ENCODE peak calls at places on chromosomes 4 and X, in four cellular contexts. M is HCT116, A is left ventricle myocardium inferior, I is astrocyte. S is an unnamed sample.

GRCh38 chrX:132292753-132293152 is 73.5 kb upstream of the RAP2C start:
- DNase-seq in A (no peak), M (peak; percentile 15), I (peak; percentile 22), S (peak; percentile 83)

GRCh38 chr4:124903995-124904722 is 191.6 kb upstream of the ANKRD50 start:
- DNase-seq in I (peak; percentile 71), M (peak; percentile 47), A (peak; percentile 18), S (peak; percentile 81)

GRCh38 chr4:77963005-77963404 is 94.1 kb upstream of the FRAS1 start:
- DNase-seq in M (no peak), I (no peak), A (no peak), S (no peak)

GRCh38 chrX:38061335-38061734 is 55.0 kb downstream of the SYTL5 start:
- DNase-seq in M (peak; percentile 73), I (peak; percentile 52), A (no peak), S (peak; percentile 19)

GRCh38 chr4:125140966-125141495 is 173.7 kb upstream of the FAT4 start:
- DNase-seq in I (peak; percentile 36), M (no peak), A (no peak), S (peak; percentile 53)

GRCh38 chr4:111678908-111679307 is 466.3 kb upstream of the FAM241A start:
- DNase-seq in A (no peak), M (no peak), I (no peak), S (no peak)

GRCh38 chr4:4735870-4736269 is 123.6 kb upstream of the MSX1 start:
- DNase-seq in A (no peak), M (no peak), I (peak; percentile 6), S (peak; percentile 23)

GRCh38 chr4:176534566-176534965 is 214.8 kb downstream of the SPCS3 start:
- DNase-seq in A (no peak), I (peak; percentile 90), M (no peak), S (peak; percentile 70)

GRCh38 chrX:33725556-33726232 is 406.4 kb downstream of the FAM47A start:
- DNase-seq in A (no peak), I (no peak), M (no peak), S (peak; percentile 0)

GRCh38 chr4:16155503-16156169 is 70.6 kb downstream of the TAPT1 start:
- DNase-seq in A (no peak), I (no peak), M (no peak), S (no peak)

GRCh38 chrX:97027384-97027922 is 143.7 kb downstream of the RPA4 start:
- DNase-seq in A (no peak), I (peak; percentile 34), M (no peak), S (no peak)

GRCh38 chr4:138192113-138192512 is 50.0 kb downstream of the SLC7A11 start:
- DNase-seq in M (peak; percentile 84), I (peak; percentile 44), A (no peak), S (no peak)

GRCh38 chr4:3702551-3703221 is 63.5 kb upstream of the ADRA2C start:
- DNase-seq in I (no peak), A (no peak), M (no peak), S (no peak)

GRCh38 chr4:79626102-79626501 is 218.1 kb upstream of the GK2 start:
- DNase-seq in I (no peak), M (no peak), A (no peak), S (no peak)

GRCh38 chrX:65644621-65645287 is 22.7 kb upstream of the MSN start:
- DNase-seq in I (peak; percentile 81), A (peak; percentile 82), M (peak; percentile 39), S (peak; percentile 89)

GRCh38 chr4:1195109-1195671 is 22.8 kb upstream of the SPON2 start:
- DNase-seq in A (no peak), M (no peak), I (no peak), S (no peak)

GRCh38 chr4:153023692-153024394 is 87.7 kb downstream of the FHDC1 start:
- DNase-seq in M (no peak), A (no peak), I (no peak), S (no peak)

GRCh38 chr4:139619644-139620043 is 46.0 kb upstream of the MGST2 start:
- DNase-seq in M (no peak), A (no peak), I (no peak), S (peak; percentile 24)

GRCh38 chr4:22573198-22573597 is 57.3 kb upstream of the ADGRA3 start:
- DNase-seq in I (no peak), M (no peak), A (peak; percentile 71), S (peak; percentile 3)

GRCh38 chr4:139740531-139741041 is 75.0 kb downstream of the MGST2 start:
- DNase-seq in A (peak; percentile 60), M (no peak), I (peak; percentile 93), S (peak; percentile 92)

GRCh38 chr4:19905006-19905405 is 346.7 kb upstream of the SLIT2 start:
- DNase-seq in A (no peak), M (no peak), I (no peak), S (no peak)

GRCh38 chr4:185265942-185266341 is 56.5 kb downstream of the SNX25 start:
- DNase-seq in I (peak; percentile 75), A (no peak), M (no peak), S (peak; percentile 38)

GRCh38 chr4:38078590-38079381 is 118.6 kb downstream of the PTTG2 start:
- DNase-seq in A (no peak), M (no peak), I (peak; percentile 81), S (peak; percentile 92)

GRCh38 chr4:88616275-88616996 is 24.2 kb downstream of the HERC3 start:
- DNase-seq in I (peak; percentile 93), A (no peak), M (no peak), S (peak; percentile 71)

GRCh38 chr4:111208970-111209369 is 586.1 kb upstream of the PITX2 start:
- DNase-seq in M (no peak), I (no peak), A (no peak), S (no peak)

GRCh38 chr4:132540797-132541196 is 608.3 kb upstream of the PCDH10 start:
- DNase-seq in M (no peak), I (no peak), A (no peak), S (no peak)

GRCh38 chrX:9285342-9285771 is 179.5 kb upstream of the TBL1X start:
- DNase-seq in A (no peak), M (no peak), I (no peak), S (no peak)

GRCh38 chr4:156763511-156763910 is 208.1 kb downstream of the PDGFC start:
- DNase-seq in A (no peak), M (no peak), I (peak; percentile 51), S (peak; percentile 70)

GRCh38 chr4:184648220-184649025 is 824 bp downstream of the CASP3 start:
- DNase-seq in I (peak; percentile 56), M (no peak), A (peak; percentile 74), S (peak; percentile 80)

GRCh38 chr4:89715611-89716010 is 121.3 kb downstream of the SNCA start:
- DNase-seq in A (no peak), I (no peak), M (no peak), S (no peak)

GRCh38 chr4:152780267-152780811 is 585 bp downstream of the ARFIP1 start:
- DNase-seq in A (peak; percentile 13), I (peak; percentile 13), M (no peak), S (peak; percentile 59)

GRCh38 chr4:61805979-61806378 is 605.9 kb downstream of the ADGRL3 start:
- DNase-seq in A (no peak), I (peak; percentile 10), M (no peak), S (no peak)

GRCh38 chr4:149292422-149293055 is 523.1 kb downstream of the IQCM start:
- DNase-seq in I (no peak), A (peak; percentile 29), M (no peak), S (no peak)

GRCh38 chrX:97000682-97001393 is 117.1 kb downstream of the RPA4 start:
- DNase-seq in M (no peak), I (no peak), A (no peak), S (no peak)

GRCh38 chr4:84994280-84994679 is 27.8 kb upstream of the WDFY3 start:
- DNase-seq in M (no peak), I (no peak), A (no peak), S (no peak)
- H3K9me3 ChIP-seq in M (no peaks in the 10 kb centered on the region), I (no peaks in the 10 kb centered on the region), A (peaks cover 19% of the 10 kb centered on the region), S (no peaks in the 10 kb centered on the region)

DNA sequence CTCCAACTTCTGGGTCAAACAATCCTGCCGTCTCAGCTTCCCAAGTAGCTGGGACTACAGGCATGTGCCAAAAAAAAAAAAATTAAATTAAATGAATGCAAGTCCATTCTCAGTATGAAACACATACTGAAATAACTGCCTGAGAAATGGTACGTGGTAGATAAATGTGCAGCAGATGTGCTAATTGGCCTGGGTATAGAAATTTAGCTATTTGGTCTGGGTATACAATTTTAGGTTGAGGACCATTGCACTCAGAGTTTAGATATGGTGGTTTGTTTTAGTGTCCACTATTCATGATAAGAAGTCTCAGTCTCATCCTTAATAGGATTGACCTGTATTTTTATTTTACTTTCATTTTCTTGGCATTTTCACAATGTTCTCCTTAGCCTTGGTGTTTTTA is 9.2 kb downstream of the GYG2 start:
- DNase-seq in A (no peak), M (no peak), I (no peak), S (no peak)
- H3K9me3 ChIP-seq in A (peaks cover 5% of the 10 kb centered on the region), M (no peaks in the 10 kb centered on the region), I (no peaks in the 10 kb centered on the region), S (peaks cover 6% of the 10 kb centered on the region)

GRCh38 chrX:115696939-115697338 is 136.0 kb downstream of the PLS3 start:
- DNase-seq in I (no peak), M (no peak), A (no peak), S (no peak)
- H3K9me3 ChIP-seq in I (no peaks in the 10 kb centered on the region), M (no peaks in the 10 kb centered on the region), A (no peaks in the 10 kb centered on the region), S (no peaks in the 10 kb centered on the region)

DNA sequence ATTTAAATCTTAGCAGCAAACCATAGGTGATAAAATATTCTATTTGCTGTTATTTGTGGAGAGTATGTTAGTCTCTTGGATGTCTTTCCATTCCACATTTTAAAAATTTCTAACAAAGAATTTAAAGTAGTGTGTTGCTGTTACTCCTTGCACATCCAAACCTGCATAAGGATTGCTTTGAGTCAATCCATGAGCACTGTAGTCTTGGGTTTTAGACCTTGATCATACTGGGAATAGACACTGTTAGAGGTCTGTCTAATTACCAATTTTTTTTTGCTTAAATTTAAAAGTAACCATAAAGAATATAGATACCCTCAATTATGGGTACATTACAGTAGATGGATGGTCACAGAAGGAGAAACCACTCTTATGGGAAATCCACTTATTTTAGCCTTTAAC is 1.5 kb downstream of the AFP start:
- DNase-seq in A (no peak), I (no peak), M (no peak), S (no peak)
- H3K9me3 ChIP-seq in A (no peaks in the 10 kb centered on the region), I (no peaks in the 10 kb centered on the region), M (no peaks in the 10 kb centered on the region), S (no peaks in the 10 kb centered on the region)

DNA sequence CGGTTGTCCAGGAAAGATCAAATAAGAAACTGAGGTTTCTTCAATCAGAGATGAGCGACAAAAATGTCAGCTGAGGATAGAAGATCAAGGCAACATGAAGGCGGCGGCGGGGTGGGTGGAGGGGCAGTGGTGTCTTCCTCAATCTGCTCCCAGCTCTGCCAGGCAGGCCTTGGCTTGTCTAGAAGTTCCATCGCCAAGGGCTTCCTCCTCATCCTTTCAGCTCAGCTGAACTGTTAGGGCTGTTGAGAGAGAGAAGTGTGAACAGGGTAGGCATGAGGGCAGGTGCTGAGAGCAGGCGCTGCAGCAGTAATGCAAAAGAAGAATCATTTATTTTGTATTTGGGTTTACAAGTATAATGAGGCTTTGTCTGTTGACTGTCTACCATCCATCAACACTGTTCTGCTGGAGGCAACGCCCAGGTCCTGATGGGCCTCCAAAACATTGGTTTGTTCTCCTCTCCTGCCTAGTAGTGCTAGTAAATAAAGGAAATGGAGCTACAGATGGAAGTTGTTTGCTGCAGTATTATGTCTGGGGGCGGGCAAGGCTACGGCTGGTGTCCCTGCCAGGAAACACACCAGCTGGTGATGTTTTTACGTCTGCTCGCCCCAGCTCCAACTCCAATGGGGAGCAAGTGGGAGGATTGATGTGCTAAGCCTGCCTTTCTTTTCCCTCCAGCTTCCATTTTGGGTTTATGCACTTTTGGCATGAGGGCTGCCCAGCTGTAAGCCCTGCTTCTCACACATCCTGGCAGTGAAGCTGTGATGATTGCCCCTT is 139.4 kb upstream of the BOD1L1 start:
- DNase-seq in M (no peak), I (no peak), A (no peak), S (no peak)
- H3K9me3 ChIP-seq in M (no peaks in the 10 kb centered on the region), I (no peaks in the 10 kb centered on the region), A (peaks cover 25% of the 10 kb centered on the region), S (peaks cover 6% of the 10 kb centered on the region)

S was measured in adipocyte.